ENCODE peak calls at places on chromosomes 12 and 14, in eight cellular contexts. A, L, U, H, K, S, N and C are unnamed samples.
A peak's percentile ranks its signal among the peaks of the same experiment; 100 is the strongest.

GRCh38 chr12:77925536-77926108 is 94.9 kb downstream of the NAV3 start:
- DNase-seq in S (peak; percentile 96), N (peak; percentile 97), U (peak; percentile 91), K (peak; percentile 46), H (peak; percentile 84), A (peak; percentile 92), L (peak; percentile 98), C (peak; percentile 89)

GRCh38 chr14:91748049-91748448 is 16.2 kb upstream of the CATSPERB start:
- DNase-seq in K (no peak), N (no peak), U (no peak), S (no peak), H (no peak), L (no peak), A (no peak), C (no peak)

GRCh38 chr12:18811268-18811667 is 73.3 kb downstream of the CAPZA3 start:
- DNase-seq in N (no peak), A (no peak), K (no peak), H (no peak), S (no peak), U (no peak), L (peak; percentile 8), C (peak; percentile 7)

GRCh38 chr14:68785817-68786490 is 6.9 kb downstream of the ZFP36L1 start:
- DNase-seq in L (peak; percentile 66), N (peak; percentile 75), U (no peak), A (peak; percentile 50), H (no peak), S (no peak), K (no peak), C (peak; percentile 81)

GRCh38 chr12:120012067-120012621 is 23.1 kb downstream of the BICDL1 start:
- DNase-seq in N (no peak), H (no peak), U (peak; percentile 36), L (peak; percentile 12), A (peak; percentile 91), K (no peak), S (no peak), C (no peak)

GRCh38 chr14:73777420-73777819 is 63.2 kb upstream of the PNMA1 start:
- DNase-seq in N (no peak), S (no peak), H (no peak), U (peak; percentile 41), K (no peak), L (no peak), A (peak; percentile 64), C (no peak)

GRCh38 chr14:72781476-72782181 is 112.3 kb downstream of the DPF3 start:
- DNase-seq in L (peak; percentile 88), N (peak; percentile 81), S (no peak), H (no peak), K (no peak), U (no peak), A (peak; percentile 49), C (peak; percentile 71)

GRCh38 chr12:117377758-117378157 is 16.3 kb upstream of the NOS1 start:
- DNase-seq in L (no peak), N (no peak), A (peak; percentile 9), H (no peak), S (peak; percentile 23), K (no peak), U (peak; percentile 31), C (no peak)

GRCh38 chr12:116533343-116534248 is 25.6 kb upstream of the MAP1LC3B2 start:
- DNase-seq in N (peak; percentile 90), U (peak; percentile 95), K (peak; percentile 71), H (peak; percentile 68), L (peak; percentile 77), A (peak; percentile 66), S (peak; percentile 92), C (peak; percentile 60)

GRCh38 chr14:67359319-67359774 is 257 bp downstream of the ATP6V1D start:
- DNase-seq in A (no peak), U (peak; percentile 62), S (no peak), L (peak; percentile 52), H (peak; percentile 24), K (peak; percentile 25), N (no peak), C (peak; percentile 52)

GRCh38 chr14:71365305-71365865 is 458.1 kb downstream of the PCNX1 start:
- DNase-seq in K (no peak), S (no peak), A (no peak), H (no peak), U (no peak), L (peak; percentile 26), N (peak; percentile 18), C (no peak)

GRCh38 chr12:100706029-100706428 is 88.5 kb upstream of the ANO4 start:
- DNase-seq in A (no peak), H (peak; percentile 29), U (no peak), S (no peak), N (peak; percentile 78), K (no peak), L (peak; percentile 80), C (peak; percentile 75)

GRCh38 chr12:111428728-111429175 is 23.0 kb downstream of the SH2B3 start:
- DNase-seq in K (peak; percentile 76), S (no peak), L (no peak), N (no peak), H (no peak), U (no peak), A (peak; percentile 55), C (no peak)

GRCh38 chr14:100495917-100496316 is 91.3 kb downstream of the BEGAIN start:
- DNase-seq in N (no peak), H (no peak), A (no peak), U (no peak), S (no peak), K (no peak), L (no peak), C (no peak)

GRCh38 chr12:21330682-21331253 is 3.9 kb downstream of the SLCO1A2 start:
- DNase-seq in U (peak; percentile 52), H (no peak), S (peak; percentile 3), K (no peak), L (peak; percentile 2), A (no peak), N (peak; percentile 42), C (peak; percentile 4)

GRCh38 chr14:95381726-95382125 is 62.0 kb upstream of the CLMN start:
- DNase-seq in A (no peak), U (no peak), S (no peak), L (no peak), N (no peak), H (no peak), K (no peak), C (no peak)

GRCh38 chr14:51823706-51824105 is 36.7 kb upstream of the GNG2 start:
- DNase-seq in H (no peak), U (no peak), N (no peak), S (no peak), L (no peak), A (no peak), K (no peak), C (peak; percentile 37)

GRCh38 chr14:79706382-79706781 is 504.9 kb downstream of the DIO2 start:
- DNase-seq in L (no peak), H (no peak), K (no peak), S (no peak), N (no peak), U (no peak), A (no peak), C (no peak)

DNA sequence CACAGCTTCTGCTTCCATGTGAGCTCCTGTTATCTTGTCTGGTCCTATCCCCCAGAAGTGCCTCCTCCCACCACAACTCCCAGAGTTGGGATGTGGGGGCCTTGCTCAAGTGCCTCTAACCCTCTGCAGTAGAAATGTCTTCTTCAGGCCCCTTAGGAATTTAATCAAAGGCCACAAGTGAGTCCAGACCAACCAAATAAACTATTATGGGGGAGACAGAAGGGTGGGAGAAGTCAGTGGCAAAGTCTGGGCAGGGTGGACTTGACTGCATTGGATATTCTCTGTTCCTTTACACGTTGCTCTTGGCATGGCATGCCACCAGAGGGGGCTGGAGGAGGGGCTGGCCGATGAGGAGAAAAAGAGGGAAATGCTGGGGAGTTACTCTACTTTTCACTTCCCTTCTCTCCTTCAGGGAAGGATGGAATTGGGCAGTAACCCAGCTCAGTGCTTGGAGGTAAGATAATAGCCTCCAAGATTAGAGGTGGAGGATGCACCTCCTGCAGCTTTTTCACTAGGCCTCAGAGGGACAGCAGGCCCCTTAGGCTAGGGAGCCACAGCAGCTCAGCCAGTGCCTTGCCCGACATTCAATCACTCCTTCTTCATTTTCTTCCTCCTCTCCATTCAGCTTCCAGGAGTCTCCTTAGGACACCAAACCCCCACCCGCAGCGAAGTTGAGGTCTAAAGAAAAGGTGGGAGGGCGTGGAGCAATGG is 1.2 kb upstream of the AP1G2 start:
- DNase-seq in H (no peak), U (peak; percentile 65), N (no peak), A (no peak), S (peak; percentile 66), K (no peak), L (no peak), C (no peak)
- TF ChIP-seq CTCF in H (peak; percentile 38), U (peak; percentile 68), N (peak; percentile 48), A (peak; percentile 43), S (peak; percentile 61), K (peak; percentile 19), L (peak; percentile 11), C (peak; percentile 17)

GRCh38 chr12:113058553-113058952 is 2.0 kb downstream of the DTX1 start:
- DNase-seq in S (no peak), K (no peak), A (no peak), N (no peak), H (no peak), U (no peak), L (no peak), C (no peak)

GRCh38 chr12:113057565-113058485 is 1.3 kb downstream of the DTX1 start:
- DNase-seq in H (no peak), A (no peak), K (no peak), U (peak; percentile 23), S (no peak), L (no peak), N (no peak), C (no peak)

GRCh38 chr12:113056381-113056630 is 224 bp upstream of the DTX1 start:
- DNase-seq in S (no peak), K (no peak), A (no peak), U (no peak), L (no peak), N (no peak), H (no peak), C (no peak)

GRCh38 chr12:113055594-113056380 is 743 bp upstream of the DTX1 start:
- DNase-seq in L (no peak), S (no peak), H (no peak), A (no peak), N (no peak), U (no peak), K (no peak), C (no peak)

GRCh38 chr12:113056631-113057488 is at the start of gene DTX1:
- DNase-seq in U (peak; percentile 60), H (no peak), K (peak; percentile 43), L (no peak), N (no peak), A (no peak), S (peak; percentile 12), C (peak; percentile 23)
- H3K4me3 ChIP-seq in U (peak within 1 kb of the TSS; percentile 87), H (peak within 1 kb of the TSS; percentile 7), K (peak within 1 kb of the TSS; percentile 73), L (peak within 1 kb of the TSS; percentile 23), N (no peak within 1 kb of the TSS), A (no peak within 1 kb of the TSS), S (peak within 1 kb of the TSS; percentile 59), C (no peak within 1 kb of the TSS)

DNA sequence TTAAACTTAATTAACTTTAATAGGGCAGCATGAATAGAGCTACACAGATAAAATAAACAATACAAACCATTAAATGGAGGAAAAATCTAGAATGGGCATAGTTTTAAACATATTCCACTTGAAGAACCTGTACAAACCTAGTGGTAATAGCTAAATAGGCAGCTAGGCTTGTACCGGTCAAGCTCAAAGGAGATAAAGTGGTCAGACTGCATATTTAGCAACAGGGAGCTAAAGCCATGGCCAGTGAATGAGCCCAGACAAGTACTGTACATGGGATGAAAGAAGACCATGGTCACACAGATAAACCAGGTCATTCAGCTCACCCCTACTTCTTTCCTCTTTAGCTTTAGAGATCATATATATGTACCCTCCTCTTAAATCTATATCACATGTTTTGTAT is 186.6 kb upstream of the KRR1 start:
- DNase-seq in H (no peak), L (no peak), U (no peak), A (no peak), K (no peak), S (no peak), N (no peak), C (no peak)
- TF ChIP-seq CTCF in H (no peak), L (no peak), U (no peak), A (no peak), K (no peak), S (no peak), N (no peak), C (no peak)

GRCh38 chr14:32530800-32531199 is 201.7 kb downstream of the AKAP6 start:
- DNase-seq in L (no peak), A (no peak), K (no peak), S (no peak), U (no peak), H (no peak), N (no peak), C (no peak)
- H3K4me3 ChIP-seq in L (no peak overlapping the region), A (no peak overlapping the region), K (no peak overlapping the region), S (no peak overlapping the region), U (no peak overlapping the region), H (no peak overlapping the region), N (no peak overlapping the region), C (no peak overlapping the region)